ENCODE peak calls at places on chromosomes 13 and 19, in six cellular contexts. Z, P, H, M, N and W are unnamed samples.

GRCh38 chr13:109211616-109212015 is 574.8 kb downstream of the IRS2 start:
- DNase-seq in M (no peak), P (no peak), N (no peak), Z (peak; percentile 40), H (no peak), W (peak; percentile 60)

GRCh38 chr19:46766569-46767317 is 20.5 kb upstream of the STRN4 start:
- DNase-seq in H (peak; percentile 18), M (no peak), N (no peak), Z (peak; percentile 59), P (no peak), W (peak; percentile 62)

GRCh38 chr13:21849323-21849722 is 178.4 kb downstream of the FGF9 start:
- DNase-seq in N (peak; percentile 2), H (no peak), P (peak; percentile 22), M (peak; percentile 42), Z (peak; percentile 45), W (peak; percentile 44)

GRCh38 chr19:8463343-8463742 is 18.6 kb downstream of the HNRNPM start:
- DNase-seq in H (no peak), Z (no peak), N (no peak), P (no peak), M (no peak), W (no peak)

GRCh38 chr13:98225036-98225940 is 48.2 kb upstream of the RNF113B start:
- DNase-seq in H (no peak), P (no peak), Z (no peak), M (no peak), N (no peak), W (no peak)

GRCh38 chr19:6890938-6891337 is 3.6 kb downstream of the ADGRE1 start:
- DNase-seq in H (no peak), M (no peak), N (peak; percentile 44), P (no peak), Z (no peak), W (no peak)

GRCh38 chr19:49896863-49897621 is at the start of gene IL4I1:
- DNase-seq in Z (peak; percentile 86), P (no peak), H (no peak), N (no peak), M (peak; percentile 84), W (no peak)

GRCh38 chr13:22108283-22108897 is 437.5 kb downstream of the FGF9 start:
- DNase-seq in H (no peak), P (no peak), N (no peak), Z (no peak), M (peak; percentile 7), W (no peak)

GRCh38 chr19:10044390-10044789 is 31.1 kb downstream of the RDH8 start:
- DNase-seq in N (no peak), P (no peak), H (no peak), Z (no peak), M (no peak), W (peak; percentile 33)

GRCh38 chr13:77345150-77345780 is 18.4 kb upstream of the MYCBP2 start:
- DNase-seq in H (peak; percentile 72), M (no peak), Z (no peak), N (no peak), P (no peak), W (no peak)

GRCh38 chr13:73782781-73783180 is 351.4 kb downstream of the KLF12 start:
- DNase-seq in P (no peak), N (no peak), M (no peak), H (peak; percentile 30), Z (no peak), W (no peak)